ENCODE peak calls at places on chromosomes 4 and X, in eight cellular contexts. B is SW480; M is amygdala; R is activated T-cell treated with anti-CD3 and anti-CD28 coated beads, Interleukin-2, amount 50 U/mL, for 4 hours; G is kidney tubule cell; F is glutamatergic neuron; J is left ventricle myocardium superior; S is SK-MEL-5. A is an unnamed sample.

GRCh38 chr4:27894951-27895350 is 1034.3 kb downstream of the STIM2 start:
- DNase-seq in B (no peak), F (no peak), M (no peak), S (no peak), G (no peak), J (no peak), R (no peak), A (no peak)

GRCh38 chr4:139808381-139809206 is 143.0 kb downstream of the MGST2 start:
- DNase-seq in G (no peak), B (peak; percentile 9), J (no peak), M (no peak), R (no peak), S (no peak), F (no peak), A (no peak)

GRCh38 chrX:49910344-49910743 is 12.1 kb upstream of the CLCN5 start:
- DNase-seq in G (no peak), F (no peak), J (no peak), S (no peak), B (no peak), M (no peak), R (no peak), A (no peak)

GRCh38 chrX:120463241-120463640 is 5.9 kb downstream of the LAMP2 start:
- DNase-seq in J (no peak), M (no peak), B (no peak), S (peak; percentile 21), R (no peak), G (no peak), F (no peak), A (no peak)

GRCh38 chrX:118736394-118737010 is 9.1 kb downstream of the IL13RA1 start:
- DNase-seq in J (no peak), B (no peak), M (no peak), G (peak; percentile 27), F (no peak), S (no peak), R (no peak), A (no peak)

GRCh38 chr4:101398807-101399206 is 51.5 kb upstream of the PPP3CA start:
- DNase-seq in J (no peak), G (no peak), B (no peak), S (no peak), R (no peak), M (no peak), F (no peak), A (no peak)

GRCh38 chr4:119540249-119540648 is 88.4 kb downstream of the PDE5A start:
- DNase-seq in J (no peak), S (no peak), B (no peak), F (no peak), R (no peak), M (no peak), G (no peak), A (no peak)

GRCh38 chr4:116838609-116839008 is 246.8 kb downstream of the TRAM1L1 start:
- DNase-seq in G (no peak), B (no peak), J (no peak), F (no peak), R (no peak), M (no peak), S (no peak), A (no peak)

GRCh38 chr4:156672924-156673323 is 298.7 kb downstream of the PDGFC start:
- DNase-seq in R (no peak), G (peak; percentile 37), J (no peak), M (no peak), S (peak; percentile 49), B (no peak), F (no peak), A (no peak)

GRCh38 chr4:37892641-37893040 is 1.8 kb downstream of the TBC1D1 start:
- DNase-seq in M (no peak), F (no peak), S (no peak), G (no peak), R (peak; percentile 50), J (no peak), B (no peak), A (no peak)

GRCh38 chr4:112807999-112808398 is 171.1 kb downstream of the LARP7 start:
- DNase-seq in F (no peak), R (no peak), S (no peak), M (no peak), B (no peak), G (no peak), J (no peak), A (no peak)

GRCh38 chr4:6546681-6547447 is 28.1 kb upstream of the MAN2B2 start:
- DNase-seq in G (peak; percentile 69), M (no peak), J (peak; percentile 44), S (peak; percentile 63), R (peak; percentile 18), F (peak; percentile 56), B (peak; percentile 48), A (peak; percentile 25)

GRCh38 chrX:119410027-119410819 is 11.1 kb downstream of the SLC25A43 start:
- DNase-seq in G (peak; percentile 68), J (no peak), B (peak; percentile 52), F (no peak), M (no peak), S (peak; percentile 20), R (no peak), A (no peak)

GRCh38 chrX:989959-990510 is 222.4 kb downstream of the CRLF2 start:
- DNase-seq in M (peak; percentile 1), R (peak; percentile 71), S (peak; percentile 86), B (no peak), G (peak; percentile 97), F (no peak), J (no peak), A (peak; percentile 79)

GRCh38 chrX:7201481-7201880 is 53.5 kb upstream of the PUDP start:
- DNase-seq in F (no peak), J (no peak), R (no peak), B (no peak), G (no peak), M (no peak), S (no peak), A (no peak)

GRCh38 chrX:132533409-132533808 is 44.6 kb upstream of the MBNL3 start:
- DNase-seq in R (no peak), F (no peak), B (no peak), J (no peak), S (no peak), G (no peak), M (no peak), A (no peak)

GRCh38 chr4:169068423-169068822 is 58.4 kb upstream of the CBR4 start:
- DNase-seq in M (no peak), R (no peak), S (no peak), B (no peak), J (no peak), F (no peak), G (no peak), A (no peak)

GRCh38 chrX:106286053-106286650 is 118.0 kb downstream of the PWWP3B start:
- DNase-seq in R (no peak), M (no peak), F (no peak), B (peak; percentile 9), J (no peak), S (no peak), G (peak; percentile 66), A (no peak)

GRCh38 chr4:75547647-75548387 is 8.0 kb upstream of the ODAPH start:
- DNase-seq in F (no peak), J (peak; percentile 71), R (no peak), B (no peak), M (no peak), G (peak; percentile 72), S (no peak), A (no peak)

GRCh38 chr4:18454349-18454748 is 432.8 kb upstream of the LCORL start:
- DNase-seq in R (no peak), F (no peak), B (no peak), S (no peak), J (no peak), M (no peak), G (no peak), A (no peak)

GRCh38 chr4:138113819-138114415 is 128.2 kb downstream of the SLC7A11 start:
- DNase-seq in S (no peak), B (no peak), J (no peak), M (no peak), F (no peak), R (no peak), G (peak; percentile 45), A (no peak)

GRCh38 chr4:14607001-14607400 is 395.3 kb upstream of the CPEB2 start:
- DNase-seq in R (no peak), M (no peak), G (no peak), B (no peak), S (no peak), F (no peak), J (no peak), A (no peak)

GRCh38 chrX:24424948-24425347 is 40.1 kb upstream of the PDK3 start:
- DNase-seq in F (no peak), J (peak; percentile 61), S (no peak), B (no peak), G (peak; percentile 9), M (no peak), R (no peak), A (no peak)

GRCh38 chr4:151233600-151233999 is 43.4 kb upstream of the PRSS48 start:
- DNase-seq in J (no peak), M (no peak), B (no peak), F (no peak), G (no peak), R (no peak), S (no peak), A (no peak)

GRCh38 chr4:166324321-166324720 is 451.3 kb downstream of the TLL1 start:
- DNase-seq in R (no peak), M (no peak), F (peak; percentile 56), S (peak; percentile 66), B (peak; percentile 0), J (no peak), G (peak; percentile 34), A (no peak)

GRCh38 chrX:84737471-84737871 is 235.2 kb upstream of the HDX start:
- DNase-seq in S (no peak), F (no peak), J (peak; percentile 25), B (no peak), R (no peak), M (no peak), G (no peak), A (no peak)

GRCh38 chr4:76752911-76753494 is 144.9 kb downstream of the SOWAHB start:
- DNase-seq in J (no peak), G (peak; percentile 94), S (peak; percentile 82), R (no peak), F (no peak), B (peak; percentile 64), M (no peak), A (no peak)

GRCh38 chr4:177699365-177700213 is 257.4 kb upstream of the AGA start:
- DNase-seq in F (no peak), M (no peak), J (no peak), R (no peak), S (no peak), B (no peak), G (peak; percentile 86), A (no peak)

GRCh38 chr4:40003986-40004385 is 26.3 kb upstream of the PDS5A start:
- DNase-seq in G (peak; percentile 4), M (no peak), J (no peak), B (no peak), F (no peak), S (no peak), R (no peak), A (no peak)

GRCh38 chrX:130109429-130110378 is 593 bp downstream of the ELF4 start:
- DNase-seq in G (no peak), R (no peak), S (peak; percentile 13), J (no peak), B (peak; percentile 30), F (peak; percentile 26), M (no peak), A (no peak)

GRCh38 chr4:87716350-87717041 is 66.4 kb downstream of the DMP1 start:
- DNase-seq in S (no peak), B (no peak), F (no peak), M (no peak), G (no peak), J (no peak), R (no peak), A (no peak)

GRCh38 chrX:50470103-50471031 is at the start of gene DGKK:
- DNase-seq in M (no peak), B (no peak), F (peak; percentile 66), J (no peak), S (no peak), R (no peak), G (no peak), A (peak; percentile 5)

GRCh38 chr4:15231265-15232091 is 196.4 kb upstream of the C1QTNF7 start:
- DNase-seq in G (peak; percentile 76), R (peak; percentile 69), S (peak; percentile 86), B (peak; percentile 65), F (peak; percentile 80), M (no peak), J (peak; percentile 62), A (peak; percentile 31)

GRCh38 chr4:139715721-139716391 is 50.2 kb downstream of the MGST2 start:
- DNase-seq in F (no peak), M (no peak), J (no peak), S (no peak), G (no peak), R (no peak), B (no peak), A (no peak)